ENCODE peak calls at places on chromosomes 6 and 20, in six cellular contexts. G is neural progenitor cell, Y is AG04450, X is right cardiac atrium, W is right lobe of liver, Z is body of pancreas. L is an unnamed sample.

GRCh38 chr6:79724816-79725215 is 93.7 kb downstream of the SH3BGRL2 start:
- DNase-seq in G (no peak), Y (no peak), X (peak), W (no peak), Z (no peak), L (no peak)

GRCh38 chr20:51500936-51501335 is 41.6 kb downstream of the NFATC2 start:
- DNase-seq in G (no peak), Y (no peak), X (no peak), W (no peak), Z (no peak), L (no peak)

GRCh38 chr6:75493400-75494064 is at the start of gene FILIP1:
- DNase-seq in G (peak), Y (peak), X (peak), W (no peak), Z (peak), L (peak)

GRCh38 chr6:36094786-36095496 is 35.4 kb upstream of the MAPK13 start:
- DNase-seq in G (peak), Y (peak), X (peak), W (peak), Z (peak), L (peak)

GRCh38 chr6:117729613-117730012 is 54.3 kb downstream of the NUS1 start:
- DNase-seq in G (no peak), Y (no peak), X (no peak), W (no peak), Z (no peak), L (no peak)

GRCh38 chr20:62643521-62644043 is 1.3 kb downstream of the SLCO4A1 start:
- DNase-seq in G (no peak), Y (no peak), X (no peak), W (no peak), Z (no peak), L (no peak)

GRCh38 chr6:20830576-20830975 is 296.3 kb downstream of the CDKAL1 start:
- DNase-seq in G (no peak), Y (no peak), X (no peak), W (no peak), Z (no peak), L (no peak)

GRCh38 chr20:25054133-25054820 is 3.7 kb downstream of the ACSS1 start:
- DNase-seq in G (no peak), Y (no peak), X (no peak), W (peak), Z (peak), L (peak)

GRCh38 chr20:25296094-25297093 is 48.5 kb downstream of the PYGB start:
- DNase-seq in G (peak), Y (no peak), X (peak), W (no peak), Z (no peak), L (no peak)

GRCh38 chr6:77620290-77620882 is 32.5 kb upstream of the MEI4 start:
- DNase-seq in G (peak), Y (no peak), X (no peak), W (no peak), Z (peak), L (no peak)

DNA sequence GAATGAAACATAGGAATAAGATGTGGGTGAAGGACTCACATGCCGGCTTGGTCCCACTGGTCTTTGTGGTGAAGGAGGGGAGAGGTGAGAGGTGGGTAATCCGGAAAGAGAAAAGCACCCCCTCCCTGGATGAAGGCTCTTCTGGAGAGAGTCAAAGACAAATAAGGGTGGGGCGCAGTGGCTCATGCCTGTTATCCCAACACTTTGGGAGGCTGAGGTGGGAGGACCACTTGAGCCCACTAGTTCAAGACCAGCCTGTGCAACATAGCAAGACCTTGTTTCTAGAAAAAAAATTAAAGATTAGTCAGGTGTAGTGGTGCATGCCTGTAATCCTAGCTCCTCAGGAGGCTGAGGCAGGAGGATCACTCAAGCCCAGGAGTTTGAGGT is 3.1 kb downstream of the LTB start:
- DNase-seq in G (no peak), Y (no peak), X (no peak), W (peak), Z (no peak), L (no peak)
- H3K27ac ChIP-seq in G (no peak), Y (no peak), X (no peak), W (no peak), Z (no peak), L (no peak)

DNA sequence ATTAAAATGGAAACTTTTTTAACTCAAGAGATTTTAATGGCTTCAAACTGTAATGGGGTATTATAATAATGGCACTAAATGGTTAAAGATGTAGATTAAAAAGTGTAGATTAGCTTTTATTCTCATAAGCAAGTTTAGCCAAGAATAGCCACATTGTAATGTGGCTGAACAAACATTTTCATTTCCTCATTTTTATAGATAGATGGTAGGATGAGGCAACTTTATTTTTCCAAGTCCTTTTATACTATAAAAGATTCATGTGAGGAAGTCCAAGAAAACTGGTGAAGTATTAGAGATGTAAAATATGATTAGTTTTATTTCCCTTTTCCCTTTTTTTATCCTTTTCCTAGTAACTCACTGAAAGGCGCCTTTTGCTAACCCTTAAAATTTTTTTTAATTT is 88.8 kb downstream of the ATRN start:
- DNase-seq in G (no peak), Y (no peak), X (no peak), W (no peak), Z (no peak), L (no peak)
- H3K27ac ChIP-seq in G (no peak), Y (no peak), X (no peak), W (no peak), Z (no peak), L (no peak)

DNA sequence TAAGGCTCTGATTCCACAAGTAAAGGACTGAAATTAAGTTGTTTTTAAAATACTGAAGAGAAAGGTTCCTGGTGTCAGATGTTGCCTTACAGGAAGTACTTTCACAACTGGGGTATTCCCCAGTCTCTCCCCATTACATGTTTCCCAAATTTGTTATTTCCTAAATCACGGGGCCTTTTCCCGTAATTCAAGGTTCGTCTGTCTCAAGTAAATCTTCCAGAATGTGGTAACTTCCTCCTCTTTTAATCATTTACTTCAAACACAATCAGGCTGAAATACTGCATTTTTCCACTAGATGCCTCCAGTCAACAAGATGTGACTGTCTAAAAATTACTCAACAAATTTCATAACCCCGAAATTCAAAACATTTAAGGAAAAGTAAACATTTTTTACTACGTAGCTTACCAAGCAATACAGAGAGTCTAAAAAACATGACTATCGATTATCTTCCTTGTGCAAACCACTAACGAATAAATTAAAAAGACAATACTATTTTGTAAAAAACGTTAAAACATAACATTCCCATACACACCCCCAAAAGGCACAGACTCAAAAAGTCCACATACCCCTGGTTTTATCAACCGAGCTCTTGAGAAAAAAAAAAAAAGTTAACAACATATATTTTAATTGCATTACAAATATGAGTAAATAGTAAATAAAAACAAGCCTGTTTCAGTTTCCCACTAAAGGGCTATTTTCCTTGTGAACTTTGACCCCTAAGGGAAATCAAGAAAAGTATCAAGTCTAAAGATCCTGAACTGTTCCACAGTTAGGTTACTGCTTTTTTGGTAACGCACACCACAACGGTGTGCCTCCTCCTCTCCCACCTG is 1.7 kb downstream of the SOD2 start:
- DNase-seq in G (peak), Y (peak), X (no peak), W (no peak), Z (no peak), L (no peak)
- H3K27ac ChIP-seq in G (no peak), Y (no peak), X (peak), W (peak), Z (peak), L (peak)

GRCh38 chr20:32204485-32205115 is 2.9 kb downstream of the PLAGL2 start:
- DNase-seq in G (no peak), Y (no peak), X (no peak), W (no peak), Z (no peak), L (no peak)

GRCh38 chr20:32207211-32207625 is 325 bp downstream of the PLAGL2 start:
- DNase-seq in G (peak), Y (no peak), X (peak), W (no peak), Z (no peak), L (no peak)

GRCh38 chr20:32205502-32206382 is 1.8 kb downstream of the PLAGL2 start:
- DNase-seq in G (peak), Y (no peak), X (no peak), W (no peak), Z (no peak), L (no peak)

GRCh38 chr20:32207626-32208498 is at the start of the genes PLAGL2 and POFUT1:
- DNase-seq in G (peak), Y (peak), X (peak), W (peak), Z (peak), L (peak)

GRCh38 chr20:32206383-32207210 is 946 bp downstream of the PLAGL2 start:
- DNase-seq in G (peak), Y (no peak), X (no peak), W (no peak), Z (no peak), L (no peak)
- H3K27ac ChIP-seq in G (peak), Y (no peak), X (peak), W (peak), Z (peak), L (peak)

DNA sequence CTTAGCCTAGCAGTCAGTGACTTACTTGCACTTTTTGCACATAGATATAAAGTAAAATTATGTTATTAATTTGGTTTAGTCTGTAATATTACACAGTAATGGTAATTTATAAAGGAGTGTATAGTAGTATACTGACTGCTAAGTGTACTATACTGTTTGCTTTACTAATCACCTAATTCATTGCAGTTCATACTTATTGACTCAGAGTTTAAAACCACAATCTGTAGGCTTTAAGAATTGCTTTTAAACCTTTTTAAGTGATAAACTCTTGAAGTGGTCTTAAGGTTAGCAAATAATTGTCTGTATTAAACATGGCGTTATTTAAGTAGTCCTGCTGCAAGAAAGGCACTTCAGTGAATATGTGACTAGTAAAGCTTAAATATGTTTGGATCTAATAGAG is 151.5 kb downstream of the QKI start:
- DNase-seq in G (no peak), Y (no peak), X (no peak), W (no peak), Z (no peak), L (no peak)
- H3K27ac ChIP-seq in G (no peak), Y (no peak), X (no peak), W (no peak), Z (no peak), L (no peak)

GRCh38 chr6:16737926-16738325 is 23.3 kb downstream of the ATXN1 start:
- DNase-seq in G (no peak), Y (no peak), X (no peak), W (no peak), Z (no peak), L (no peak)

GRCh38 chr6:16742116-16742515 is 19.1 kb downstream of the ATXN1 start:
- DNase-seq in G (no peak), Y (no peak), X (no peak), W (no peak), Z (no peak), L (no peak)

GRCh38 chr6:16739329-16739801 is 21.9 kb downstream of the ATXN1 start:
- DNase-seq in G (peak), Y (no peak), X (no peak), W (no peak), Z (no peak), L (no peak)

GRCh38 chr6:16743661-16744210 is 17.5 kb downstream of the ATXN1 start:
- DNase-seq in G (no peak), Y (no peak), X (no peak), W (no peak), Z (no peak), L (no peak)

GRCh38 chr6:16741112-16742016 is 19.9 kb downstream of the ATXN1 start:
- DNase-seq in G (no peak), Y (peak), X (no peak), W (no peak), Z (no peak), L (no peak)
- H3K27ac ChIP-seq in G (no peak), Y (peak), X (no peak), W (no peak), Z (no peak), L (peak)

DNA sequence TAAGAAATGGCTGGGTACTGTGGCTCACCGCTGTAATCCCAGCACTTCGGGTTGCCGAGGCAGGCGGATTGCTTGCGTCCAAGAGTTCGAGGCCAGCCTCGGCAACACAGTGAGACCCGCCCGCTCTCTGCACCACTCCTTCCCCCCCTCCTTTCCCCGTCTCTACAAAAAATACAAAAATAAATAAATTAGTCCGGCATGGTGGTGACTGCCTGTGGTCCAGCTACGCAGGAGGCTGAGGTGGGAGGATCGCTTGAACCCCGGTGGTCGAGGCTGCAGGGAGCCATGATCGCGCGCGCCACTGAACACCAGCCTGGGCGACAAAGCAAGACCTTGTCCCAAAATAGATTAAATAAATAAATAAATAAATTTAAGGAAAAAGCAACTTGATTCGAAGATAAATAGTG is 448 bp upstream of the RNF114 start:
- DNase-seq in G (no peak), Y (no peak), X (no peak), W (peak), Z (no peak), L (no peak)
- H3K27ac ChIP-seq in G (no peak), Y (no peak), X (peak), W (peak), Z (peak), L (peak)